ENCODE peak calls at places on chromosomes 16 and 17, in five cellular contexts. W, P, G, E and F are unnamed samples.

GRCh38 chr17:72576289-72576759 is 455.5 kb downstream of the SOX9 start:
- DNase-seq in W (no peak), P (no peak), G (peak), E (no peak), F (no peak)

GRCh38 chr16:28924762-28925385 is at the start of gene RABEP2:
- DNase-seq in G (peak), W (peak), E (peak), P (peak), F (peak)

GRCh38 chr17:8947201-8947600 is 18.3 kb downstream of the PIK3R5 start:
- DNase-seq in E (no peak), W (no peak), P (peak), G (no peak), F (no peak)

GRCh38 chr16:85738878-85739715 is 11.8 kb downstream of the C16orf74 start:
- DNase-seq in E (no peak), W (no peak), P (no peak), G (no peak), F (no peak)

GRCh38 chr17:14211778-14212177 is 24.9 kb downstream of the CDRT15 start:
- DNase-seq in G (no peak), E (peak), W (no peak), P (peak), F (no peak)

GRCh38 chr17:18099516-18099915 is 9.0 kb upstream of the MYO15A start:
- DNase-seq in E (no peak), G (no peak), P (no peak), W (no peak), F (no peak)

GRCh38 chr16:84579936-84580335 is 37.9 kb downstream of the COTL1 start:
- DNase-seq in W (no peak), G (no peak), P (no peak), E (no peak), F (no peak)

GRCh38 chr16:53121043-53121442 is 66.3 kb downstream of the CHD9 start:
- DNase-seq in P (no peak), E (no peak), G (no peak), W (no peak), F (no peak)

GRCh38 chr16:88803264-88803987 is at the start of gene CDT1:
- DNase-seq in G (peak), W (peak), P (peak), E (peak), F (peak)

GRCh38 chr17:63071797-63072196 is 105.8 kb downstream of the TANC2 start:
- DNase-seq in W (no peak), G (no peak), E (no peak), P (no peak), F (no peak)

GRCh38 chr17:76866774-76867577 is 1.2 kb upstream of the MGAT5B start:
- DNase-seq in G (no peak), E (no peak), W (no peak), P (peak), F (no peak)

GRCh38 chr16:58198739-58199411 is 969 bp upstream of the CSNK2A2 start:
- DNase-seq in P (no peak), E (no peak), W (no peak), G (no peak), F (no peak)

GRCh38 chr17:42101513-42102292 is 3.4 kb upstream of the ZNF385C start:
- DNase-seq in P (peak), E (peak), W (peak), G (peak), F (peak)

GRCh38 chr17:77649717-77650211 is 308.7 kb upstream of the TNRC6C start:
- DNase-seq in W (no peak), P (peak), E (no peak), G (no peak), F (no peak)

GRCh38 chr17:51352798-51353197 is 92.5 kb downstream of the UTP18 start:
- DNase-seq in G (no peak), E (no peak), P (no peak), W (no peak), F (no peak)

GRCh38 chr16:84687715-84688114 is 12.1 kb upstream of the USP10 start:
- DNase-seq in P (peak), E (no peak), W (no peak), G (no peak), F (no peak)

GRCh38 chr17:79933863-79934652 is 94.8 kb upstream of the CBX4 start:
- DNase-seq in P (no peak), E (peak), G (no peak), W (no peak), F (no peak)

GRCh38 chr17:44501866-44502265 is 1.3 kb downstream of the GPATCH8 start:
- DNase-seq in E (no peak), P (peak), W (no peak), G (no peak), F (no peak)

GRCh38 chr17:33046361-33047255 is 55.0 kb downstream of the SPACA3 start:
- DNase-seq in P (no peak), E (no peak), G (no peak), W (no peak), F (no peak)

GRCh38 chr17:17693955-17694228 is 12.6 kb downstream of the RAI1 start:
- DNase-seq in G (no peak), P (no peak), W (no peak), E (no peak), F (no peak)

GRCh38 chr17:41547921-41548843 is 20.1 kb upstream of the KRT19 start:
- DNase-seq in P (peak), E (peak), G (no peak), W (no peak), F (no peak)

GRCh38 chr17:8122391-8122922 is 1.4 kb downstream of the HES7 start:
- DNase-seq in W (peak), G (peak), E (no peak), P (peak), F (peak)

GRCh38 chr16:82456683-82457082 is 170.1 kb upstream of the CDH13 start:
- DNase-seq in G (peak), P (peak), E (peak), W (peak), F (peak)

GRCh38 chr17:68424861-68425260 is 32.4 kb downstream of the WIPI1 start:
- DNase-seq in P (no peak), G (no peak), W (no peak), E (no peak), F (no peak)

GRCh38 chr16:14248791-14249190 is 177.7 kb downstream of the MRTFB start:
- DNase-seq in G (no peak), E (no peak), W (no peak), P (no peak), F (no peak)

GRCh38 chr16:632486-633335 is 1.9 kb downstream of the WFIKKN1 start:
- DNase-seq in W (no peak), E (peak), P (no peak), G (no peak), F (peak)

GRCh38 chr17:68562736-68563135 is 38.4 kb downstream of the FAM20A start:
- DNase-seq in G (no peak), P (no peak), W (no peak), E (no peak), F (no peak)

GRCh38 chr17:9101356-9101755 is 80.0 kb downstream of the NTN1 start:
- DNase-seq in E (no peak), P (no peak), W (no peak), G (no peak), F (no peak)

GRCh38 chr17:67194134-67194533 is 50.9 kb downstream of the HELZ start:
- DNase-seq in E (no peak), W (no peak), G (no peak), P (peak), F (no peak)

GRCh38 chr17:27240086-27240801 is 53.7 kb upstream of the WSB1 start:
- DNase-seq in P (no peak), G (no peak), W (no peak), E (no peak), F (no peak)

GRCh38 chr16:1572664-1573063 is 39.2 kb downstream of the TMEM204 start:
- DNase-seq in W (no peak), P (no peak), G (no peak), E (no peak), F (no peak)

GRCh38 chr16:23510154-23510914 is at the start of gene GGA2:
- DNase-seq in E (peak), P (peak), W (peak), G (peak), F (peak)

GRCh38 chr17:66775881-66776400 is 59.0 kb upstream of the CACNG5 start:
- DNase-seq in G (no peak), E (no peak), P (no peak), W (no peak), F (no peak)

GRCh38 chr17:55549140-55549539 is 37.9 kb upstream of the SMIM36 start:
- DNase-seq in G (no peak), W (no peak), P (peak), E (no peak), F (no peak)

GRCh38 chr17:49035470-49036269 is 38.5 kb downstream of the IGF2BP1 start:
- DNase-seq in E (peak), W (peak), P (peak), G (peak), F (peak)

GRCh38 chr17:81447331-81447933 is 52.2 kb downstream of the BAHCC1 start:
- DNase-seq in P (no peak), G (no peak), W (no peak), E (no peak), F (no peak)
- TF ChIP-seq CTCF in P (no peak), G (no peak), W (no peak), E (no peak), F (no peak)

GRCh38 chr17:31291820-31292219 is 5.2 kb downstream of the OMG start:
- DNase-seq in W (no peak), P (peak), E (no peak), G (no peak), F (no peak)

GRCh38 chr17:31281061-31281460 is 16.0 kb downstream of the OMG start:
- DNase-seq in E (no peak), P (no peak), W (no peak), G (no peak), F (no peak)

GRCh38 chr17:31283841-31284240 is 13.2 kb downstream of the OMG start:
- DNase-seq in E (no peak), W (no peak), P (no peak), G (no peak), F (no peak)

GRCh38 chr17:31289790-31290189 is 7.2 kb downstream of the OMG start:
- DNase-seq in G (no peak), P (peak), W (no peak), E (no peak), F (no peak)

GRCh38 chr17:31286587-31286986 is 10.5 kb downstream of the OMG start:
- DNase-seq in G (no peak), E (no peak), W (no peak), P (no peak), F (no peak)
- TF ChIP-seq CTCF in G (no peak), E (no peak), W (no peak), P (no peak), F (peak)

DNA sequence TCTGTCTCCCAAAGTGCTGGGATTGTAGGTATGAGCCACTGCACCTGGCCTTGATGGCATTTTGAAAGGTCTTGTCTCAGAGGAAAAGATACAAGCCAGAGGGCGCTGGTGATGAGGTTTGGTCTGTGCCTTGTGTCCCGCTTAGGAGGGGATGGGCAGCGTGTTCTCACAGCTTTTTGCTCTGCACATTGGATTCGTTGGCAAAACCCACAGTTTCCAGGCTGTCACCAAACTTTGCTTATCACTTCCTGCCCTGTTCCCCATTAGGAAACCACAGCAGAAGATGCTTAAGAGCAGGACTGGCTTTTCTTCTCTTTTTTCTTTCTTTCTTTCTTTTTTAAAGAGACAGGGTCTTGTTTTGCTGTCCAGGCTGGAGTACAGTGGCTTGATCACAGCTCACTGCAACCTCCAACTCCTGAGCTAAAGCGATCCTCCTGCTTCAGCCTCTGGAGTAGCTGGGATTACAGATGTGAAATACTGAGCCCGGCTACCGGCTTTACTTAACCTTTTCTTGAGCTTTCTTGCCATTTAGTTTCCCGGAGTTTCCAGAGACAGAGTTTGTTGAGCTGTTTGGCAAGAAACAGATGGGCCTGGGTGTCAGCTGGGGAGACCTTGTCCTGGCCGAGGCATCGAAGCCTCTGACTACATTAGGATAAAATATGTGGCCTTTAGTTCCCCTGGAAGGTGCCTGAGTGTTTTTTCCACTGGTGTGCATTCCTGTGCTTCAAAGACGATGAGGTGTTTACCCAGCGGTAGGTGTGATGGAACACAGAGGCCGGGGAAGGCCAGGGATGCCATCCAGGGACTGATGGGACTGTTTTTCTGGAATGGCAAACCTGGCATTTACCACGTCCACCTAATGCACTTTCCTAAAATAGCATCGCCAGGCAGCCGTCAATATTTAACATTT is 112.9 kb downstream of the ABCC1 start:
- DNase-seq in G (no peak), W (no peak), E (no peak), P (no peak), F (no peak)
- TF ChIP-seq CTCF in G (no peak), W (no peak), E (no peak), P (no peak), F (no peak)

DNA sequence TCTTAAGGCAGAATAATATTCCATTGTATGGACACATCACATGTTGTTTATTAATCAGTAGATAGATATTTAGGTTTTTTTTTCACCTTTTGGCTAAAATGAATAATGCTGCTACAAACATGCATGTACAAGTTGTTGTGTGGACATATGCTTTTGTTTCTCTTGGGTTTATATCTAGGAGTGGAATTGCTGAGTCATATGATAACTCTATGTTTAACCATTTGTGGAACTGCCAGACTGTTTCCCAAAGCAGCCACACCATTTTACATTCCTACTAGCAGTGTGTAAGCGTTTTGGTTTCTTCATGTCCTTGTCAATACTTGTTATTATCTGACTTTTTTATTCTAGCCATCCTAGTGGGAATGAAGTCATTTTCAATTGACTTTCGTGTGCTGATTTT is 21.3 kb downstream of the CYLD start:
- DNase-seq in W (no peak), P (peak), G (no peak), E (no peak), F (no peak)
- TF ChIP-seq CTCF in W (no peak), P (no peak), G (no peak), E (no peak), F (no peak)

GRCh38 chr16:70571623-70572022 is 48.0 kb downstream of the SF3B3 start:
- DNase-seq in E (no peak), P (no peak), W (no peak), G (no peak), F (no peak)
- TF ChIP-seq CTCF in E (no peak), P (no peak), W (no peak), G (no peak), F (no peak)

GRCh38 chr16:2784536-2785100 is 2.7 kb downstream of the PRSS33 start:
- DNase-seq in E (no peak), G (no peak), W (no peak), P (no peak), F (no peak)

GRCh38 chr16:2783581-2784375 is 3.6 kb downstream of the PRSS33 start:
- DNase-seq in W (no peak), P (no peak), G (no peak), E (no peak), F (no peak)

GRCh38 chr16:2786061-2786825 is 1.1 kb downstream of the PRSS33 start:
- DNase-seq in E (no peak), P (no peak), W (no peak), G (no peak), F (no peak)

GRCh38 chr16:2786826-2787151 is 571 bp downstream of the PRSS33 start:
- DNase-seq in G (no peak), P (no peak), W (no peak), E (no peak), F (no peak)

DNA sequence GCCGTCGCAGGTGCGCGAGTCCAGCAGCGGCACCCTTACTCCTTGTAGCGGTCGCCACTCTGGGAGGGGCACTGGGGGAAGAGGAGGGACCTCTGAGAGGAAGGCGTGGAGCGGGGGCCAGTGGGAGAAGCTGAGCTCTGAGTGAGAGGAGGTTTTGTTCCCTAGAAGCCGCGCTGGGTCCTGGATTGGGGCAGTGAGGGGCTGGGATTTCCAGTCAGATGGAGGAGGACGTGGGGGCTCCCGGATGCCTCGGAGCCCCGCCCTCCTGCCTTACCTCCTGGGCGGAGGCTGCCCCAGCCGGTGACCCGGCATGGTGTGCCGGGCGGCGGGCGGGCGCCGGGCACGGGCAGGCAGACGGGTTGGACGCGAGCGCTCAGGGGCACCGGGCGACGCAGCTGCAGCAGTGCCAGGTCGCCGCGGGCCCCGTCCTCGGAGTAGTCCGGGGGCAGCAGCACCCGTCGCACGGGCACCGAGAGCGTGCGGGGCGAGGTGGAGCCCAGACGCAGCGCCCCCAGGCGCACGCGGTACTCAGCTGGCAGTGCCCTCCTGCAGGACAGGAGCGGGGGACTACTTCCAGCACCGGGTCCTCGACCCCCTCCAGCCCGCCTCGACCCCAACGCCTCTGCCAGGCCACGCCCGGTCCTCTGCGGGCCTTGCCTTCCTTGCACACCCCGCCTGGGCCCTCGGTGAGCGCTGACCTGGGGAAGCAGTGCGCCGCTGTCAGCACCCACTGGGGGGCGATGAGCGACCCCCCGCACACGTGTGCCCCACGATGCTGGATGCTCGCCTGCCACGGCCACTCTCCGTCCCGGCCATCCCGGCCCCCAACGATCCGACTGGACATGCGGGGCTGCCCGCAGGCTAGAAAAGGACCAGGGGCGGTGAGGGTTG is 2.0 kb downstream of the PRSS33 start:
- DNase-seq in E (no peak), P (no peak), W (no peak), G (no peak), F (no peak)
- TF ChIP-seq CTCF in E (no peak), P (no peak), W (no peak), G (no peak), F (peak)

GRCh38 chr17:61349350-61349749 is 50.3 kb upstream of the TBX2 start:
- DNase-seq in G (no peak), E (no peak), W (no peak), P (peak), F (no peak)
- TF ChIP-seq CTCF in G (peak), E (peak), W (no peak), P (peak), F (peak)

GRCh38 chr17:3551189-3551588 is 6.4 kb downstream of the TRPV3 start:
- DNase-seq in E (no peak), W (no peak), P (no peak), G (no peak), F (no peak)
- TF ChIP-seq CTCF in E (no peak), W (no peak), P (no peak), G (no peak), F (no peak)

DNA sequence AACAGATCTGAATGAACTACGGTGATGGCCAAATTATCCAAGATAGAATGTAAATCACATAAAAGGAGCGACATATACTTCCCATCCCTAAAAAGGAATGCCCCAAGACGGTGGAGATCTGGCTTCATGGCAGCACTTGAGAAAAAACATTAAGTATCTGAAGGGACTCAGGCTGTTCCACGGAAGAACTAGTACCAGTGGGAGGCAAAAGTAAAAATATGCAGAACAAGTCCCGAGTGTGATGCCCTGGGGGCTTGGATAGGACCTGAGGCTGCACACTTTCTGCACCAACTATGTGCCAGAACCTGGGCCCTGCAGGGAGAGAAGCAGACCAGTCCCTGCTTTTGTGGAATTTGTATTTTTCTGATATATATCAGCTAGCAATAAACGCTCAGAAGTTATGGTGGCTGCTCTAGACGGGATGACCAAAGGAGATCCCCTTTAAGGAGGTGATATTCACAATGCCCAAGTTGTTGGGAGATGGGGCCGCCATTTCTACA is 538 bp upstream of the CKLF start:
- DNase-seq in W (no peak), P (no peak), G (no peak), E (no peak), F (no peak)
- TF ChIP-seq CTCF in W (no peak), P (no peak), G (no peak), E (no peak), F (no peak)